ENCODE peak calls at places on chromosomes 2 and 18, in six cellular contexts. One of them, this sample, is unnamed.

GRCh38 chr2:234674781-234675201 is 177.9 kb upstream of the ARL4C start:
- DNase-seq in NB4: no peak
- DNase-seq in fibroblast of lung: peak; percentile 39
- DNase-seq in endothelial cell of umbilical vein: no peak
- DNase-seq in adrenal gland: peak; percentile 74
- DNase-seq in bronchial epithelial cell: peak; percentile 38
- DNase-seq in this sample: no peak

GRCh38 chr2:74741651-74742050 is 87.6 kb downstream of the SEMA4F start:
- DNase-seq in NB4: peak; percentile 57
- DNase-seq in fibroblast of lung: no peak
- DNase-seq in endothelial cell of umbilical vein: no peak
- DNase-seq in adrenal gland: no peak
- DNase-seq in bronchial epithelial cell: no peak
- DNase-seq in this sample: no peak

GRCh38 chr2:207394812-207395534 is 134.8 kb upstream of the CREB1 start:
- DNase-seq in NB4: peak; percentile 30
- DNase-seq in fibroblast of lung: peak; percentile 90
- DNase-seq in endothelial cell of umbilical vein: peak; percentile 98
- DNase-seq in adrenal gland: peak; percentile 26
- DNase-seq in bronchial epithelial cell: peak; percentile 100
- DNase-seq in this sample: peak; percentile 93

GRCh38 chr2:112686348-112687217 is 34.2 kb upstream of the NT5DC4 start:
- DNase-seq in NB4: peak; percentile 88
- DNase-seq in fibroblast of lung: no peak
- DNase-seq in endothelial cell of umbilical vein: no peak
- DNase-seq in adrenal gland: no peak
- DNase-seq in bronchial epithelial cell: no peak
- DNase-seq in this sample: no peak

GRCh38 chr2:190121971-190122370 is 59.4 kb upstream of the MSTN start:
- DNase-seq in NB4: peak; percentile 37
- DNase-seq in fibroblast of lung: peak; percentile 30
- DNase-seq in endothelial cell of umbilical vein: peak; percentile 52
- DNase-seq in adrenal gland: no peak
- DNase-seq in bronchial epithelial cell: peak; percentile 45
- DNase-seq in this sample: no peak

GRCh38 chr18:67633939-67634338 is 117.4 kb upstream of the DSEL start:
- DNase-seq in NB4: no peak
- DNase-seq in fibroblast of lung: no peak
- DNase-seq in endothelial cell of umbilical vein: no peak
- DNase-seq in adrenal gland: no peak
- DNase-seq in bronchial epithelial cell: no peak
- DNase-seq in this sample: no peak

GRCh38 chr18:7814754-7815315 is 247.7 kb downstream of the PTPRM start:
- DNase-seq in NB4: no peak
- DNase-seq in fibroblast of lung: no peak
- DNase-seq in endothelial cell of umbilical vein: no peak
- DNase-seq in adrenal gland: no peak
- DNase-seq in bronchial epithelial cell: no peak
- DNase-seq in this sample: no peak

GRCh38 chr2:79512442-79513401 is at the start of gene CTNNA2:
- DNase-seq in NB4: no peak
- DNase-seq in fibroblast of lung: peak; percentile 15
- DNase-seq in endothelial cell of umbilical vein: no peak
- DNase-seq in adrenal gland: peak; percentile 54
- DNase-seq in bronchial epithelial cell: no peak
- DNase-seq in this sample: no peak

GRCh38 chr18:75643083-75643482 is 215.6 kb upstream of the SMIM21 start:
- DNase-seq in NB4: no peak
- DNase-seq in fibroblast of lung: no peak
- DNase-seq in endothelial cell of umbilical vein: no peak
- DNase-seq in adrenal gland: no peak
- DNase-seq in bronchial epithelial cell: no peak
- DNase-seq in this sample: no peak

GRCh38 chr18:37712776-37713175 is 147.2 kb upstream of the CELF4 start:
- DNase-seq in NB4: peak; percentile 8
- DNase-seq in fibroblast of lung: no peak
- DNase-seq in endothelial cell of umbilical vein: no peak
- DNase-seq in adrenal gland: no peak
- DNase-seq in bronchial epithelial cell: peak; percentile 75
- DNase-seq in this sample: no peak

GRCh38 chr2:216215991-216216390 is 106.8 kb downstream of the XRCC5 start:
- DNase-seq in NB4: peak; percentile 38
- DNase-seq in fibroblast of lung: peak; percentile 28
- DNase-seq in endothelial cell of umbilical vein: no peak
- DNase-seq in adrenal gland: no peak
- DNase-seq in bronchial epithelial cell: peak; percentile 38
- DNase-seq in this sample: peak; percentile 11

GRCh38 chr2:23475036-23475435 is 90.1 kb downstream of the KLHL29 start:
- DNase-seq in NB4: no peak
- DNase-seq in fibroblast of lung: no peak
- DNase-seq in endothelial cell of umbilical vein: no peak
- DNase-seq in adrenal gland: no peak
- DNase-seq in bronchial epithelial cell: no peak
- DNase-seq in this sample: no peak

GRCh38 chr18:27942706-27943105 is 234.2 kb downstream of the CDH2 start:
- DNase-seq in NB4: no peak
- DNase-seq in fibroblast of lung: no peak
- DNase-seq in endothelial cell of umbilical vein: no peak
- DNase-seq in adrenal gland: no peak
- DNase-seq in bronchial epithelial cell: peak; percentile 23
- DNase-seq in this sample: no peak

GRCh38 chr2:43157506-43158232 is 68.7 kb downstream of the ZFP36L2 start:
- DNase-seq in NB4: peak; percentile 61
- DNase-seq in fibroblast of lung: no peak
- DNase-seq in endothelial cell of umbilical vein: no peak
- DNase-seq in adrenal gland: no peak
- DNase-seq in bronchial epithelial cell: peak; percentile 50
- DNase-seq in this sample: no peak

GRCh38 chr2:69382547-69382946 is 4.5 kb downstream of the GFPT1 start:
- DNase-seq in NB4: no peak
- DNase-seq in fibroblast of lung: no peak
- DNase-seq in endothelial cell of umbilical vein: no peak
- DNase-seq in adrenal gland: no peak
- DNase-seq in bronchial epithelial cell: no peak
- DNase-seq in this sample: no peak

GRCh38 chr2:230614913-230615332 is 97.7 kb upstream of the CAB39 start:
- DNase-seq in NB4: no peak
- DNase-seq in fibroblast of lung: no peak
- DNase-seq in endothelial cell of umbilical vein: no peak
- DNase-seq in adrenal gland: no peak
- DNase-seq in bronchial epithelial cell: peak; percentile 67
- DNase-seq in this sample: no peak

GRCh38 chr2:14678754-14679153 is 46.2 kb downstream of the LRATD1 start:
- DNase-seq in NB4: no peak
- DNase-seq in fibroblast of lung: peak; percentile 23
- DNase-seq in endothelial cell of umbilical vein: no peak
- DNase-seq in adrenal gland: no peak
- DNase-seq in bronchial epithelial cell: peak; percentile 21
- DNase-seq in this sample: no peak

GRCh38 chr2:12227941-12228608 is 481.6 kb downstream of the LPIN1 start:
- DNase-seq in NB4: no peak
- DNase-seq in fibroblast of lung: peak; percentile 75
- DNase-seq in endothelial cell of umbilical vein: no peak
- DNase-seq in adrenal gland: no peak
- DNase-seq in bronchial epithelial cell: no peak
- DNase-seq in this sample: no peak
- TF ChIP-seq CTCF in NB4: no peak
- TF ChIP-seq CTCF in fibroblast of lung: no peak
- TF ChIP-seq CTCF in endothelial cell of umbilical vein: no peak
- TF ChIP-seq CTCF in adrenal gland: no peak
- TF ChIP-seq CTCF in bronchial epithelial cell: no peak
- TF ChIP-seq CTCF in this sample: no peak

DNA sequence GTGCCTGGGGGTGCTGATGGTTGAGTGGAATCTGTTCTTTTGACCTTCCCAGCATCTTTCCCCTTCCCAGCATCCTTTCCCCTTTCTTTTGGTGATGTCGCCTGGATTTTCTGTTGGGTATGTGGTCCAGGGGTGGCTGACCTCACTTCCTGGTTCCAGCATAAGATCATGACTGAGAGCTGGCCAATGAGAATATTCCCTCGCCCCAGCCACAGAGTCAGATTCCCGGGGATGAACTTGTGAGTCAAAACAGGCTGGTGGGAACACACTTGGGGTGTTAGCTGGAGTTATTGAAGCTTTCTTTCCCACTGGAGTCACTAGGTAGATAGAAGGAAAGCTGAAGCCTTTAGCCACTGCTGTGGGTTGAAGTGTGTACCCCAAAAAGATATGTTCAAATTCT is 28.0 kb upstream of the FOSL2 start:
- DNase-seq in NB4: no peak
- DNase-seq in fibroblast of lung: no peak
- DNase-seq in endothelial cell of umbilical vein: no peak
- DNase-seq in adrenal gland: no peak
- DNase-seq in bronchial epithelial cell: no peak
- DNase-seq in this sample: no peak
- H3K4me3 ChIP-seq in NB4: no peak overlapping the region
- H3K4me3 ChIP-seq in fibroblast of lung: no peak overlapping the region
- H3K4me3 ChIP-seq in endothelial cell of umbilical vein: no peak overlapping the region
- H3K4me3 ChIP-seq in adrenal gland: no peak overlapping the region
- H3K4me3 ChIP-seq in bronchial epithelial cell: no peak overlapping the region
- H3K4me3 ChIP-seq in this sample: no peak overlapping the region

DNA sequence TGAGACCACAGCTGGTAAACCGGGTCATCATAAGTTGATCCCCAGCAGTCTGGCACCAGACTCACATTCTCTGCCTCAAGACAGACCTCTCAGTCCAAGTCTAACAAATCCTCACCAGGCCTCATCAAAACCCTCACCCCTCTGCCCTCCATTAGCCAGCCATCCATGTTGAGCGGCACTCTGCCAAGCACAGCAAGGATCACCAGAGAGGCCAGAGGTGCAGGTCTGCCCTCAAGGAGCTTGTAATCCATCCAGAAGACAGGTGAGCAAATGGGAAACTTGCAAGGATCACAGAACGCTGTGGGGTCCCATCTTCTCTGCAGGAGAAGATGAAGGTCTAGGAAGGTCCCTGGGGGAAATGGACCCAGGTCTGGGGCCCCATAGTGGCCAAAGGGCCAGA is 63.6 kb downstream of the TNS1 start:
- DNase-seq in NB4: no peak
- DNase-seq in fibroblast of lung: no peak
- DNase-seq in endothelial cell of umbilical vein: no peak
- DNase-seq in adrenal gland: no peak
- DNase-seq in bronchial epithelial cell: no peak
- DNase-seq in this sample: no peak
- TF ChIP-seq CTCF in NB4: no peak
- TF ChIP-seq CTCF in fibroblast of lung: no peak
- TF ChIP-seq CTCF in endothelial cell of umbilical vein: no peak
- TF ChIP-seq CTCF in adrenal gland: no peak
- TF ChIP-seq CTCF in bronchial epithelial cell: no peak
- TF ChIP-seq CTCF in this sample: no peak

GRCh38 chr2:119629323-119629825 is 49.6 kb upstream of the TMEM177 start:
- DNase-seq in NB4: no peak
- DNase-seq in fibroblast of lung: no peak
- DNase-seq in endothelial cell of umbilical vein: no peak
- DNase-seq in adrenal gland: no peak
- DNase-seq in bronchial epithelial cell: no peak
- DNase-seq in this sample: no peak
- H3K4me3 ChIP-seq in NB4: no peak overlapping the region
- H3K4me3 ChIP-seq in fibroblast of lung: no peak overlapping the region
- H3K4me3 ChIP-seq in endothelial cell of umbilical vein: no peak overlapping the region
- H3K4me3 ChIP-seq in adrenal gland: no peak overlapping the region
- H3K4me3 ChIP-seq in bronchial epithelial cell: no peak overlapping the region
- H3K4me3 ChIP-seq in this sample: no peak overlapping the region

This sample was measured in HFF-Myc.